ENCODE peak calls at places on chromosomes 7 and 10, in four cellular contexts. One of them, this sample, is unnamed.

GRCh38 chr7:1716263-1717094 is 46.4 kb downstream of the ELFN1 start:
- DNase-seq in GM23248: peak
- DNase-seq in fibroblast of the aortic adventitia: peak
- DNase-seq in kidney tubule cell: no peak
- DNase-seq in this sample: no peak

GRCh38 chr10:6530211-6530840 is 49.8 kb downstream of the PRKCQ start:
- DNase-seq in GM23248: no peak
- DNase-seq in fibroblast of the aortic adventitia: no peak
- DNase-seq in kidney tubule cell: no peak
- DNase-seq in this sample: no peak

GRCh38 chr7:34530211-34530610 is 127.8 kb upstream of the NPSR1 start:
- DNase-seq in GM23248: no peak
- DNase-seq in fibroblast of the aortic adventitia: no peak
- DNase-seq in kidney tubule cell: peak
- DNase-seq in this sample: no peak

GRCh38 chr10:107028249-107028648 is 136.3 kb downstream of the SORCS1 start:
- DNase-seq in GM23248: no peak
- DNase-seq in fibroblast of the aortic adventitia: no peak
- DNase-seq in kidney tubule cell: no peak
- DNase-seq in this sample: no peak

GRCh38 chr10:116113721-116114501 is 159.1 kb downstream of the GFRA1 start:
- DNase-seq in GM23248: peak
- DNase-seq in fibroblast of the aortic adventitia: no peak
- DNase-seq in kidney tubule cell: peak
- DNase-seq in this sample: no peak

GRCh38 chr10:86310291-86310690 is 56.3 kb downstream of the GRID1 start:
- DNase-seq in GM23248: no peak
- DNase-seq in fibroblast of the aortic adventitia: no peak
- DNase-seq in kidney tubule cell: no peak
- DNase-seq in this sample: no peak

GRCh38 chr10:4195214-4195613 is 410.2 kb upstream of the KLF6 start:
- DNase-seq in GM23248: peak
- DNase-seq in fibroblast of the aortic adventitia: peak
- DNase-seq in kidney tubule cell: peak
- DNase-seq in this sample: no peak

GRCh38 chr7:7157177-7157886 is 25.0 kb upstream of the C1GALT1 start:
- DNase-seq in GM23248: peak
- DNase-seq in fibroblast of the aortic adventitia: peak
- DNase-seq in kidney tubule cell: peak
- DNase-seq in this sample: no peak

GRCh38 chr10:49520122-49520775 is 18.7 kb downstream of the ERCC6 start:
- DNase-seq in GM23248: no peak
- DNase-seq in fibroblast of the aortic adventitia: no peak
- DNase-seq in kidney tubule cell: no peak
- DNase-seq in this sample: no peak

GRCh38 chr10:97479939-97480338 is 18.3 kb downstream of the MMS19 start:
- DNase-seq in GM23248: no peak
- DNase-seq in fibroblast of the aortic adventitia: no peak
- DNase-seq in kidney tubule cell: no peak
- DNase-seq in this sample: peak

This sample was measured in NCI-H82.